ENCODE peak calls at places on chromosomes 12 and 14, in ten cellular contexts. Z is WTC11, X is BJ, C is uterus, P is activated B cell treated with CpG ODN at 0.5 μM for 24 hours, E is progenitor cell of endocrine pancreas, H is breast epithelium, V is lower leg skin, W is adrenal gland, K is GM12864. G is an unnamed sample.

GRCh38 chr14:55102141-55102547 is 26.9 kb upstream of the LGALS3 start:
- DNase-seq in X (peak; percentile 95), V (peak; percentile 92), W (peak; percentile 81), K (peak; percentile 96), Z (no peak), H (peak; percentile 92), C (peak; percentile 78), E (no peak), P (peak; percentile 37), G (peak; percentile 90)

GRCh38 chr14:61420326-61420725 is 98.9 kb downstream of the PRKCH start:
- DNase-seq in K (no peak), V (no peak), W (no peak), C (no peak), X (no peak), P (no peak), Z (no peak), E (no peak), H (no peak), G (no peak)

GRCh38 chr12:110246690-110247339 is 34.2 kb upstream of the ATP2A2 start:
- DNase-seq in C (no peak), Z (no peak), K (no peak), P (no peak), H (peak; percentile 62), V (no peak), W (peak; percentile 47), E (no peak), X (no peak), G (no peak)

GRCh38 chr12:68003777-68004176 is 14.5 kb downstream of the IFNG-AS1 start:
- DNase-seq in Z (no peak), H (no peak), C (no peak), V (no peak), X (no peak), P (no peak), E (no peak), W (no peak), K (no peak), G (no peak)

GRCh38 chr12:3795800-3796133 is 42.9 kb upstream of the CRACR2A start:
- DNase-seq in W (no peak), Z (no peak), K (no peak), E (no peak), H (no peak), C (no peak), V (no peak), X (no peak), P (no peak), G (no peak)

GRCh38 chr12:6829532-6830220 is 1.5 kb downstream of the P3H3 start:
- DNase-seq in E (no peak), W (peak; percentile 70), X (no peak), K (no peak), V (no peak), Z (peak; percentile 47), H (no peak), P (no peak), C (no peak), G (no peak)

GRCh38 chr12:114697741-114698565 is 14.0 kb upstream of the TBX3 start:
- DNase-seq in Z (no peak), P (no peak), W (no peak), V (no peak), E (no peak), C (no peak), X (no peak), H (no peak), K (no peak), G (no peak)

GRCh38 chr14:36652542-36653201 is 9.0 kb upstream of the PAX9 start:
- DNase-seq in C (no peak), P (no peak), Z (no peak), X (no peak), H (no peak), K (no peak), W (no peak), E (no peak), V (no peak), G (no peak)

GRCh38 chr14:100486025-100486828 is 101.0 kb downstream of the BEGAIN start:
- DNase-seq in X (peak; percentile 89), K (no peak), H (no peak), C (peak; percentile 67), E (peak; percentile 93), W (no peak), V (no peak), P (peak; percentile 30), Z (peak; percentile 94), G (no peak)

GRCh38 chr12:2833327-2833726 is 1.5 kb downstream of the NRIP2 start:
- DNase-seq in C (no peak), P (no peak), K (no peak), E (no peak), Z (no peak), V (no peak), H (no peak), W (no peak), X (no peak), G (no peak)

GRCh38 chr14:61211476-61212262 is 69.5 kb downstream of the TMEM30B start:
- DNase-seq in Z (no peak), P (no peak), C (no peak), K (no peak), X (no peak), V (no peak), H (no peak), E (no peak), W (no peak), G (no peak)

GRCh38 chr12:95790912-95791849 is 617 bp upstream of the NTN4 start:
- DNase-seq in X (no peak), H (peak; percentile 46), Z (peak; percentile 42), W (peak; percentile 53), P (peak; percentile 26), K (no peak), E (peak; percentile 20), V (no peak), C (peak; percentile 24), G (peak; percentile 77)

GRCh38 chr12:52344111-52344510 is 22.9 kb upstream of the KRT83 start:
- DNase-seq in Z (no peak), P (no peak), W (no peak), H (no peak), E (no peak), X (no peak), K (no peak), V (no peak), C (no peak), G (no peak)
- TF ChIP-seq CTCF in Z (no peak), P (no peak), W (no peak), H (no peak), E (no peak), X (no peak), K (no peak), V (no peak), C (no peak), G (no peak)

GRCh38 chr14:105900398-105901160 is 374.2 kb downstream of the TMEM121 start:
- DNase-seq in K (no peak), P (no peak), W (no peak), E (no peak), V (no peak), C (no peak), X (no peak), H (no peak), Z (peak; percentile 2), G (no peak)

GRCh38 chr14:105897725-105898113 is 371.3 kb downstream of the TMEM121 start:
- DNase-seq in Z (no peak), H (no peak), P (no peak), E (no peak), W (no peak), V (no peak), X (no peak), K (no peak), C (no peak), G (no peak)

GRCh38 chr14:105899657-105900397 is 373.4 kb downstream of the TMEM121 start:
- DNase-seq in H (no peak), K (no peak), W (no peak), V (no peak), X (no peak), E (no peak), C (no peak), P (no peak), Z (peak; percentile 1), G (no peak)

GRCh38 chr14:105899071-105899641 is 372.8 kb downstream of the TMEM121 start:
- DNase-seq in P (no peak), X (no peak), V (no peak), H (no peak), C (no peak), E (no peak), Z (peak; percentile 1), K (no peak), W (no peak), G (no peak)

DNA sequence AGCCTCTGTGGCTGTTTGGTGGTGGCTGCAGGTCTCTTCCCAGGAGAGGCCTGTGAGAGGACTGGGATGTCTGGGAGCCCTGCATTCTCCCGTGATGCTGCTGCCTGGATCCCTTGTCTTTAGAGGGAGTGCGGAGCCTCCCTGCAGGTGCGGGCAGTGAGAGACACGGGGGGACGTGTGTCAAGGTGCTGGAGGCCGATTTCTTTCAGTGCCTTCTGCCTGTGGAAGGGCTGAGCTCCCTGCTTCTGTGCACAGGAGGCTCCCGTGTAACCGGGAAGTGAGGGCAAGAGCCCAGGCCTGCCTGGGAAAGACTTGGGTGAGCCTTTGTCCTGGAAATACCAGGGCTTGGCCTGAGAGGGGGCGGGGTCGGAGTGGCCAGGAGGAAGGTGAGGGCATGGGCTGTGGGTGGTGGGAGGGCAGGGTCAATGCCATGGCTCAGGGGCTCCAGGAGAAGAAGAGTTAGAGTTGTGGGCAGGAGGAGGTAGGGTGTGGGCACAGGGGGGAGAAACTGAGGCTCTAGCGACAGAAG is 372.2 kb downstream of the TMEM121 start:
- DNase-seq in K (no peak), Z (peak; percentile 2), V (no peak), C (no peak), H (no peak), P (no peak), X (no peak), W (no peak), E (no peak), G (no peak)
- TF ChIP-seq CTCF in K (no peak), Z (no peak), V (no peak), C (no peak), H (no peak), P (no peak), X (no peak), W (no peak), E (no peak), G (no peak)

GRCh38 chr12:9372202-9372601 is 164.0 kb upstream of the PZP start:
- DNase-seq in K (no peak), X (no peak), W (no peak), Z (no peak), P (no peak), E (no peak), V (no peak), C (no peak), H (no peak), G (no peak)
- TF ChIP-seq CTCF in K (peak; percentile 14), X (peak; percentile 14), W (no peak), Z (no peak), P (no peak), E (peak; percentile 22), V (no peak), C (no peak), H (no peak), G (no peak)

DNA sequence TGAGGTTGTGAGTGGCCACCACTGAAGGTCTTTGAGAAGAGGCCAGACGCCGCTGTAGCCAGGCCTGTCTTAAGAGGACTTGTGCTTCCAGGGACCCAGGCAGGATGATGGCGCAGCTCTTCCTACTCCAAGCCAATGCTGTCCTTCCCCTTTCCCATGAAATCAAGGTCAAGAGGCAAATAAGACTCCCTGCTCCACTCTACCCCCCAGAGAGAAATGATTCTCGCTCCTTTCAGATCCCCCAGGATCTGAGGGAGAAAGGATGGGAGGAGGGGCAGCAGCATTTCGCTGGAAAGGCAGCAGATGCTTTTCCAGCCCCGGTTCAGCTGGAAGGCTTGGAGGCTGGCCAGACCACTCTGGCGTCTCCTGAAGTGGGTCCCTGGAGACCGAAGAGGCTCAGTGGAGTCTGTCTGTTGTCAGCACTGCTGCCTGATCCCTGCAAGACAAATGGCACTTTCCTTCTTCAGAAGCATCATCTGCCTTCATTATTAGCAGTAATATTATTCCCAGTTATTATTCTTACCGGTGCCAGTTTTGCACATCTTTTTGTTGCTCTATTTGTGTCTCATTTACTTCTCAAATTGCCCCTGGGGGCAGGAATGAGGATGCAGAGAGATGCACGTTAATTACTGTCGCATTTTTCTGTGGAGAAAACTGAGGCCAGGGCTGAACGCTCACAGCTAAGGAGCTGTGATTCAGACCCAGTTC is 51.4 kb downstream of the C14orf132 start:
- DNase-seq in X (no peak), K (no peak), V (no peak), Z (no peak), C (peak; percentile 74), P (no peak), H (no peak), E (no peak), W (peak; percentile 91), G (peak; percentile 72)
- TF ChIP-seq CTCF in X (peak; percentile 26), K (no peak), V (no peak), Z (no peak), C (no peak), P (no peak), H (no peak), E (no peak), W (no peak), G (no peak)

G was measured in coronary artery.